ENCODE peak calls at places on chromosomes 6 and 20, in eight cellular contexts. X is tibial artery; P is activated effector memory CD4-positive, alpha-beta T cell treated with anti-CD3 and anti-CD28 coated beads, Interleukin-2, amount 50 U/mL, for 16 hours; O is MV-4-11; F is stimulated activated naive CD8-positive, alpha-beta T cell treated with anti-CD3 and anti-CD28 coated beads, Interleukin-15, Interleukin-2, amounts not matched to agents 100 U/mL and 50 U/mL, for 24 hours; L is omental fat pad; H is A172; V is Ammon's horn. A is an unnamed sample.

GRCh38 chr6:39867592-39867991 is 66.7 kb downstream of the MOCS1 start:
- DNase-seq in P (no peak), O (no peak), F (no peak), H (no peak), L (no peak), V (no peak), X (peak), A (no peak)

GRCh38 chr6:52399511-52400315 is 20.4 kb upstream of the EFHC1 start:
- DNase-seq in H (peak), P (peak), X (no peak), L (no peak), F (peak), V (peak), O (peak), A (no peak)

GRCh38 chr6:142675517-142675916 is 269.5 kb downstream of the HIVEP2 start:
- DNase-seq in V (no peak), H (no peak), L (no peak), X (no peak), O (no peak), P (no peak), F (no peak), A (no peak)

GRCh38 chr20:53623454-53624206 is 30.0 kb upstream of the ZNF217 start:
- DNase-seq in L (peak), X (peak), V (peak), H (peak), P (peak), O (peak), F (peak), A (peak)

GRCh38 chr6:20706293-20707165 is 172.3 kb downstream of the CDKAL1 start:
- DNase-seq in L (no peak), P (no peak), O (no peak), X (no peak), V (no peak), H (peak), F (no peak), A (no peak)

GRCh38 chr20:59221049-59221748 is 57.6 kb downstream of the ZNF831 start:
- DNase-seq in X (no peak), O (no peak), F (no peak), P (no peak), V (no peak), H (no peak), L (no peak), A (no peak)

GRCh38 chr6:100283288-100283687 is 181.4 kb downstream of the SIM1 start:
- DNase-seq in L (no peak), F (no peak), H (peak), O (no peak), P (no peak), X (no peak), V (no peak), A (no peak)

GRCh38 chr6:82712826-82713225 is 349.2 kb downstream of the TPBG start:
- DNase-seq in F (no peak), P (no peak), X (no peak), O (peak), V (no peak), L (no peak), H (peak), A (no peak)

A was measured in mesenteric fat pad.